ENCODE peak calls at places on chromosome 17, in five cellular contexts. R is LoVo; D is activated naive CD4-positive, alpha-beta T cell; U is AG04450; G is activated T-helper 1 cell treated with anti-CD3 and anti-CD28 coated beads, Interleukin-2, amount 50 U/mL, for 16 hours. Q is an unnamed sample.

GRCh38 chr17:10772425-10773380 is 31.2 kb downstream of the TMEM238L start:
- DNase-seq in R (no peak), U (no peak), G (no peak), D (no peak), Q (peak)

GRCh38 chr17:75785770-75786538 is 1.3 kb downstream of the UNK start:
- DNase-seq in D (no peak), U (no peak), G (no peak), R (no peak), Q (no peak)

GRCh38 chr17:64174686-64175456 is 44.9 kb upstream of the ERN1 start:
- DNase-seq in G (no peak), R (no peak), U (no peak), D (no peak), Q (no peak)

GRCh38 chr17:50365165-50365564 is 7.8 kb downstream of the MRPL27 start:
- DNase-seq in R (no peak), U (no peak), G (no peak), D (no peak), Q (no peak)

GRCh38 chr17:50719924-50720805 is 762 bp downstream of the LUC7L3 start:
- DNase-seq in G (no peak), U (no peak), R (no peak), D (no peak), Q (no peak)

GRCh38 chr17:28811594-28812135 is 30.9 kb downstream of the FAM222B start:
- DNase-seq in R (peak), G (no peak), U (no peak), D (no peak), Q (no peak)

GRCh38 chr17:64358261-64358788 is 32.3 kb downstream of the PECAM1 start:
- DNase-seq in D (no peak), R (no peak), U (no peak), G (no peak), Q (no peak)

GRCh38 chr17:19495828-19496227 is 37.8 kb upstream of the SLC47A1 start:
- DNase-seq in D (no peak), U (no peak), R (no peak), G (no peak), Q (no peak)

GRCh38 chr17:76948726-76949342 is 80.6 kb downstream of the MGAT5B start:
- DNase-seq in D (no peak), R (no peak), U (no peak), G (no peak), Q (no peak)

GRCh38 chr17:58541249-58541648 is 26.8 kb upstream of the MTMR4 start:
- DNase-seq in U (no peak), D (no peak), G (no peak), R (no peak), Q (no peak)

GRCh38 chr17:41678411-41678906 is 10.2 kb upstream of the EIF1 start:
- DNase-seq in U (no peak), G (no peak), R (no peak), D (no peak), Q (peak)

GRCh38 chr17:3935825-3936355 is 19.6 kb upstream of the P2RX1 start:
- DNase-seq in G (no peak), D (no peak), R (no peak), U (peak), Q (no peak)

GRCh38 chr17:57986841-57987581 is 1.0 kb downstream of the VEZF1 start:
- DNase-seq in D (peak), G (no peak), U (peak), R (no peak), Q (no peak)

GRCh38 chr17:42846594-42847280 is 2.4 kb downstream of the AOC2 start:
- DNase-seq in R (no peak), G (no peak), D (no peak), U (no peak), Q (no peak)

GRCh38 chr17:7261377-7262191 is 694 bp downstream of the CLDN7 start:
- DNase-seq in R (no peak), G (no peak), D (no peak), U (no peak), Q (no peak)

GRCh38 chr17:47914296-47914948 is 18.4 kb downstream of the SP2 start:
- DNase-seq in U (no peak), G (no peak), R (no peak), D (no peak), Q (no peak)

GRCh38 chr17:34307110-34307509 is 12.1 kb upstream of the CCL8 start:
- DNase-seq in R (no peak), D (no peak), U (no peak), G (no peak), Q (no peak)

GRCh38 chr17:49696233-49696761 is 11.5 kb downstream of the SLC35B1 start:
- DNase-seq in U (no peak), G (no peak), R (no peak), D (no peak), Q (no peak)

GRCh38 chr17:8051831-8052230 is 13.0 kb downstream of the ALOX15B start:
- DNase-seq in R (no peak), U (no peak), G (no peak), D (no peak), Q (no peak)

GRCh38 chr17:31008374-31009035 is 37.7 kb downstream of the RNF135 start:
- DNase-seq in U (no peak), D (peak), R (no peak), G (peak), Q (no peak)

GRCh38 chr17:1793447-1793806 is 31.6 kb downstream of the SERPINF1 start:
- DNase-seq in U (no peak), G (no peak), D (no peak), R (no peak), Q (no peak)

GRCh38 chr17:7478276-7479138 is 924 bp downstream of the ZBTB4 start:
- DNase-seq in G (peak), D (peak), R (no peak), U (no peak), Q (no peak)

GRCh38 chr17:5234645-5235576 is at the start of gene SCIMP:
- DNase-seq in R (no peak), G (no peak), D (no peak), U (no peak), Q (no peak)

GRCh38 chr17:74840989-74841666 is 18.6 kb downstream of the GRIN2C start:
- DNase-seq in U (no peak), D (no peak), R (no peak), G (no peak), Q (no peak)

GRCh38 chr17:14545156-14545906 is 244.4 kb downstream of the HS3ST3B1 start:
- DNase-seq in G (no peak), R (no peak), D (no peak), U (no peak), Q (no peak)

GRCh38 chr17:3512512-3513171 is 36.8 kb downstream of the ASPA start:
- DNase-seq in U (no peak), D (no peak), G (no peak), R (no peak), Q (no peak)

GRCh38 chr17:66373944-66374817 is 71.8 kb downstream of the PRKCA start:
- DNase-seq in G (no peak), D (peak), R (no peak), U (no peak), Q (no peak)

GRCh38 chr17:79441607-79442006 is 169.2 kb downstream of the RBFOX3 start:
- DNase-seq in D (no peak), R (no peak), U (no peak), G (no peak), Q (no peak)

GRCh38 chr17:47338026-47338425 is 14.3 kb downstream of the EFCAB13 start:
- DNase-seq in D (no peak), U (no peak), G (no peak), R (no peak), Q (no peak)

GRCh38 chr17:59778996-59779395 is 71.5 kb downstream of the VMP1 start:
- DNase-seq in R (no peak), U (no peak), D (no peak), G (no peak), Q (no peak)

Q was measured in NK-92 treated with Interleukin-12 subunit alpha and Interleukin-12 subunit beta, amount 100 ng/mL, for 24 hours.